ENCODE peak calls at places on chromosomes 5 and 9, in ten cellular contexts. K, I, C, Z, B, G, F, O, H and A are unnamed samples.

GRCh38 chr5:154284433-154284832 is 93.9 kb downstream of the GALNT10 start:
- DNase-seq in K (no peak), I (peak; percentile 27), C (no peak), Z (no peak), B (no peak), G (no peak), F (no peak), O (no peak), H (no peak), A (no peak)

GRCh38 chr5:158456756-158457155 is 597.8 kb upstream of the CLINT1 start:
- DNase-seq in K (no peak), I (no peak), C (no peak), Z (peak; percentile 84), B (peak; percentile 73), G (no peak), F (no peak), O (peak; percentile 23), H (no peak), A (peak; percentile 78)

GRCh38 chr5:14182761-14183160 is 39.6 kb downstream of the TRIO start:
- DNase-seq in K (no peak), I (no peak), C (no peak), Z (no peak), B (no peak), G (no peak), F (no peak), O (no peak), H (no peak), A (no peak)

GRCh38 chr5:180098526-180098925 is 27.0 kb upstream of the RNF130 start:
- DNase-seq in K (peak; percentile 62), I (no peak), C (no peak), Z (no peak), B (no peak), G (no peak), F (no peak), O (no peak), H (no peak), A (no peak)

GRCh38 chr9:35690447-35691324 is 961 bp upstream of the TPM2 start:
- DNase-seq in K (peak; percentile 93), I (peak; percentile 25), C (peak; percentile 74), Z (peak; percentile 32), B (peak; percentile 87), G (no peak), F (peak; percentile 75), O (peak; percentile 89), H (no peak), A (peak; percentile 74)

GRCh38 chr5:54825005-54825404 is 160.4 kb downstream of the ESM1 start:
- DNase-seq in K (no peak), I (no peak), C (no peak), Z (no peak), B (peak; percentile 44), G (no peak), F (no peak), O (no peak), H (no peak), A (no peak)

GRCh38 chr5:82793808-82794419 is 283.3 kb downstream of the TMEM167A start:
- DNase-seq in K (no peak), I (peak; percentile 10), C (no peak), Z (no peak), B (peak; percentile 25), G (peak; percentile 2), F (no peak), O (no peak), H (peak; percentile 8), A (no peak)

GRCh38 chr9:121909111-121909510 is 184.0 kb downstream of the TTLL11 start:
- DNase-seq in K (no peak), I (no peak), C (no peak), Z (no peak), B (no peak), G (no peak), F (no peak), O (no peak), H (no peak), A (no peak)

GRCh38 chr5:113205807-113206206 is 229.0 kb downstream of the TSSK1B start:
- DNase-seq in K (no peak), I (no peak), C (no peak), Z (no peak), B (no peak), G (no peak), F (peak; percentile 28), O (peak; percentile 47), H (no peak), A (no peak)